ENCODE peak calls at places on chromosomes 13 and 19, in four cellular contexts. E is heart left ventricle; X is left ventricle myocardium inferior; Q is effector memory CD4-positive, alpha-beta T cell. T is an unnamed sample. For H3K4me1, the result is how much of the 10 kb centered on the place peaks cover.

GRCh38 chr13:38376551-38376950 is 26.9 kb downstream of the UFM1 start:
- DNase-seq in Q (no peak), E (no peak), X (no peak), T (no peak)

GRCh38 chr13:30851697-30852096 is 54.4 kb upstream of the MEDAG start:
- DNase-seq in X (no peak), Q (no peak), E (no peak), T (no peak)

GRCh38 chr13:59398661-59399060 is 765.1 kb downstream of the DIAPH3 start:
- DNase-seq in Q (no peak), E (no peak), X (no peak), T (no peak)

GRCh38 chr13:20370815-20371421 is 138.8 kb upstream of the GJB6 start:
- DNase-seq in Q (no peak), X (no peak), E (no peak), T (no peak)

GRCh38 chr13:28110414-28110813 is 10.0 kb upstream of the FLT3 start:
- DNase-seq in Q (no peak), X (no peak), E (no peak), T (no peak)

GRCh38 chr13:104984296-104984818 is 1551.1 kb downstream of the EFNB2 start:
- DNase-seq in X (peak), Q (peak), E (peak), T (peak)

GRCh38 chr19:47526798-47527197 is 11.9 kb upstream of the NAPA start:
- DNase-seq in X (no peak), Q (no peak), E (no peak), T (no peak)

GRCh38 chr13:43963726-43964125 is 84.0 kb downstream of the LACC1 start:
- DNase-seq in X (no peak), Q (no peak), E (no peak), T (peak)

GRCh38 chr13:70117506-70117905 is 9.3 kb upstream of the KLHL1 start:
- DNase-seq in E (no peak), Q (no peak), X (no peak), T (no peak)

GRCh38 chr19:1045247-1045603 is 5.3 kb downstream of the ABCA7 start:
- DNase-seq in X (no peak), E (no peak), Q (peak), T (peak)

GRCh38 chr13:38514575-38514974 is 164.9 kb downstream of the UFM1 start:
- DNase-seq in E (no peak), X (no peak), Q (no peak), T (no peak)

GRCh38 chr19:44113784-44114390 is 688 bp downstream of the ZNF225 start:
- DNase-seq in Q (no peak), X (no peak), E (no peak), T (peak)

GRCh38 chr19:51571599-51571998 is 516 bp downstream of the ZNF175 start:
- DNase-seq in E (no peak), Q (no peak), X (no peak), T (no peak)

GRCh38 chr19:15181394-15181793 is 19.4 kb downstream of the NOTCH3 start:
- DNase-seq in E (no peak), Q (no peak), X (no peak), T (no peak)
- H3K4me3 ChIP-seq in E (no peak), Q (no peak), X (peak), T (peak)

GRCh38 chr13:79482271-79482970 is 1.5 kb downstream of the NDFIP2 start:
- DNase-seq in Q (no peak), E (no peak), X (no peak), T (no peak)
- H3K4me1 ChIP-seq in Q (under half), E (under half), X (half or more), T (under half)

DNA sequence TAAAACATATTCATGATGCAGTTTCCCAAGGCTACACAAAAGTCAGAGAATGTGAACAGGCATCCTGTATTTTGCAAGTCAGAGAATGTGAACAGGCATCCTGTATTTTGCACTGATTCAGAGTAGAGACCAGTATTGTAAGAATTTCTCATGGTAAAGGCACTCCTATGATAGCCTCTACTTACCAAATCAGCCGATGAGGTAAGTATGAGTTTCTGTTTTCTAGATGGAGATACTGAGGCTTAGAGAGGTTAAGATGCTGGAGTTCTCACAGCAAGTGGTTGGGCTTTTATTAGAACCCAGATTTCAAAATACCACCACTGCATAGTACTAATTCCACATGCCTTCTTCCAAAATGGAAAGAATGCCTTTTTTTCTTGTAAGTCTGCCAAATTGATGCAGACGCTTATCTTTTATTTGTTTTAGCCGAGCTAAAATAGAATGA is 12.3 kb downstream of the TPT1 start:
- DNase-seq in X (no peak), E (no peak), Q (no peak), T (no peak)
- H3K4me3 ChIP-seq in X (peak), E (no peak), Q (no peak), T (no peak)

GRCh38 chr13:91758724-91759123 is 360.3 kb downstream of the GPC5 start:
- DNase-seq in X (no peak), Q (no peak), E (no peak), T (no peak)
- H3K4me1 ChIP-seq in X (under half), Q (under half), E (under half), T (under half)

DNA sequence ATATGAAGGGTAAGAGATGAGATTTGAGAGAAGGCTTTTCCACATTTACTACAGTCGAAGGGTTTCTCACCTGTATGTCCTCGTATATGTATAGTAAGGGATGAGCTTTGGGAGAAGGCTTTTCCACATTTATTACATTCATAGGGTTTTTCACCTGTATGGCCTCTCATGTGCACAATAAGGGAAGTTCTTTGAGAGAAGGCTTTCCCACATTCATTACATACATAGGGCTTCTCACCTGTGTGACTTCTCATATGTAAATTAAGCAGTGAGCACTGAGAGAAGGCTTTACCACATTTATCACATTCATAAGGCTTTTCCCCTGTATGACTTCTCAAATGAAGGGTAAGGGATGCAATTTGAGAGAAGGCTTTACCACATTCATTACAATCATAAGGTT is 41.8 kb downstream of the ZNF527 start:
- DNase-seq in Q (no peak), X (no peak), E (no peak), T (no peak)
- H3K4me3 ChIP-seq in Q (no peak), X (no peak), E (no peak), T (no peak)

DNA sequence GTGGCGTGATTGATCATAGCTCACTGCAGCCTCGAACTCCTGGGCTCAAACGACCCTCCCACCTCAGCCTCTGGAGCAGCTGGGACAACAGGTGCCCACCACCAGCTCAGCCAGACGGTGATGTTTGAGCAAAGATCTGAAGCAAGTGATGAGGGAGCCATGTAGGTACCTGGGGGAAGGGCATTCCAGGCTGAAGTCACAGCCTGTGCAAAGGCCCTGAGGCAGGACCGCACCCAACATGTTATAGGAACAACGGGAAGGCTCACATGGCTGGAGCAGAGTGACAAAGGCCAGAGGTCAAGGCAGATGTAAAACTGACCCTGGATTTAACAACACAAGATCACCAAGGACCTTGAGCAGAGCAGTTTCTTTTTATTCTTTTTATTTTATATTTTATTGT is 14.8 kb downstream of the FEM1A start:
- DNase-seq in Q (no peak), E (peak), X (no peak), T (no peak)
- H3K4me1 ChIP-seq in Q (under half), E (under half), X (under half), T (under half)